ENCODE peak calls at places on chromosomes 13 and 19, in eight cellular contexts. T, D, C, I, L, H, G and J are unnamed samples.

GRCh38 chr19:15790096-15790495 is 2.6 kb downstream of the OR10H5 start:
- DNase-seq in T (no peak), D (no peak), C (no peak), I (no peak), L (no peak), H (no peak), G (no peak), J (no peak)

GRCh38 chr13:47241446-47241845 is 344.6 kb upstream of the HTR2A start:
- DNase-seq in T (no peak), D (no peak), C (no peak), I (peak; percentile 24), L (no peak), H (no peak), G (no peak), J (no peak)

GRCh38 chr13:97108535-97108910 is 113.6 kb upstream of the MBNL2 start:
- DNase-seq in T (no peak), D (no peak), C (peak; percentile 48), I (no peak), L (no peak), H (no peak), G (peak; percentile 67), J (no peak)

GRCh38 chr19:10670187-10670586 is 16.0 kb downstream of the ILF3 start:
- DNase-seq in T (no peak), D (no peak), C (no peak), I (no peak), L (no peak), H (no peak), G (peak; percentile 60), J (no peak)

GRCh38 chr13:99859178-99860177 is 112.1 kb downstream of the ZIC5 start:
- DNase-seq in T (no peak), D (no peak), C (no peak), I (no peak), L (peak; percentile 94), H (no peak), G (no peak), J (peak; percentile 7)

GRCh38 chr19:8257052-8257443 is 47.9 kb downstream of the CERS4 start:
- DNase-seq in T (no peak), D (no peak), C (no peak), I (peak; percentile 81), L (no peak), H (no peak), G (no peak), J (no peak)

GRCh38 chr13:52195052-52195837 is 35.8 kb upstream of the NEK3 start:
- DNase-seq in T (peak; percentile 90), D (peak; percentile 17), C (peak; percentile 77), I (peak; percentile 93), L (peak; percentile 30), H (no peak), G (peak; percentile 75), J (peak; percentile 37)

GRCh38 chr13:111665691-111666095 is 345.3 kb downstream of the TEX29 start:
- DNase-seq in T (no peak), D (no peak), C (no peak), I (no peak), L (no peak), H (no peak), G (no peak), J (no peak)

GRCh38 chr19:3586707-3587346 is 1.5 kb downstream of the GIPC3 start:
- DNase-seq in T (peak; percentile 64), D (no peak), C (no peak), I (no peak), L (no peak), H (no peak), G (no peak), J (no peak)

GRCh38 chr13:90709329-90709728 is 638.2 kb upstream of the MIR17HG start:
- DNase-seq in T (no peak), D (no peak), C (no peak), I (no peak), L (no peak), H (no peak), G (no peak), J (no peak)

GRCh38 chr19:2282062-2282861 is at the start of gene PEAK3:
- DNase-seq in T (peak; percentile 78), D (peak; percentile 73), C (peak; percentile 49), I (peak; percentile 77), L (no peak), H (peak; percentile 61), G (peak; percentile 45), J (no peak)

GRCh38 chr13:61880576-61881283 is 465.1 kb upstream of the PCDH20 start:
- DNase-seq in T (peak; percentile 3), D (peak; percentile 22), C (no peak), I (peak; percentile 84), L (peak; percentile 35), H (peak; percentile 66), G (peak; percentile 6), J (no peak)

GRCh38 chr13:21010621-21011020 is 50.8 kb downstream of the LATS2 start:
- DNase-seq in T (no peak), D (peak; percentile 49), C (no peak), I (peak; percentile 49), L (no peak), H (no peak), G (peak; percentile 39), J (no peak)

GRCh38 chr13:86946734-86947133 is 724.4 kb upstream of the SLITRK5 start:
- DNase-seq in T (no peak), D (no peak), C (no peak), I (peak; percentile 44), L (peak; percentile 7), H (no peak), G (no peak), J (no peak)

GRCh38 chr19:55344444-55344843 is 4.8 kb downstream of the KMT5C start:
- DNase-seq in T (no peak), D (no peak), C (no peak), I (no peak), L (no peak), H (no peak), G (no peak), J (no peak)

GRCh38 chr19:45363861-45364459 is 6.4 kb downstream of the ERCC2 start:
- DNase-seq in T (no peak), D (no peak), C (no peak), I (no peak), L (no peak), H (no peak), G (no peak), J (no peak)

GRCh38 chr13:59982631-59983382 is 180.9 kb downstream of the DIAPH3 start:
- DNase-seq in T (no peak), D (peak; percentile 46), C (no peak), I (no peak), L (no peak), H (no peak), G (no peak), J (no peak)
- H3K27ac ChIP-seq in T (no peak overlapping the region), D (no peak overlapping the region), C (no peak overlapping the region), I (no peak overlapping the region), L (no peak overlapping the region), H (no peak overlapping the region), G (no peak overlapping the region), J (no peak overlapping the region)

GRCh38 chr13:33232883-33233282 is 52.7 kb downstream of the STARD13 start:
- DNase-seq in T (no peak), D (no peak), C (no peak), I (no peak), L (no peak), H (no peak), G (no peak), J (no peak)

GRCh38 chr13:33229446-33230177 is 55.9 kb downstream of the STARD13 start:
- DNase-seq in T (peak; percentile 30), D (peak; percentile 65), C (no peak), I (no peak), L (no peak), H (no peak), G (no peak), J (no peak)

GRCh38 chr13:33233547-33233946 is 52.0 kb downstream of the STARD13 start:
- DNase-seq in T (peak; percentile 42), D (no peak), C (no peak), I (no peak), L (no peak), H (no peak), G (no peak), J (no peak)

GRCh38 chr13:33230178-33230881 is 55.2 kb downstream of the STARD13 start:
- DNase-seq in T (no peak), D (peak; percentile 78), C (no peak), I (no peak), L (no peak), H (no peak), G (peak; percentile 80), J (no peak)

DNA sequence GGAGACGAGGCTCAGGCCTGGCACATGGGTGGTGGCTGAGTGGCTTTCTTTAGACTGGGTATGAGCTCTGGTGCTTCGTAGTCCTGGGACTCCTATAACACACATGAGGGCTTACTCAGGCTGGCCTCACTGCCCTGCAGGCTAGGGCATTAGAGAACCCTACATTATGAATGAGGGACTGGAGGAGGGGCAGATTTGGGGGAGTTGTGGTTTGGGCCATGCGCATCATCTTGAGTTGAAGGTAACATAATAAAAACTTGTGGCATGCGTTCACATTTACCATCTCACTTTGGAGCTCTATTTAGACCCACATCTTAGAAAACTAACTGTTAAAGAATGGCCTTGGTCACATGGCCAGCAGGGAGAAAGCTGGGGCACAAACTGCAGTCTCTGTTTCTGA is 54.2 kb downstream of the STARD13 start:
- DNase-seq in T (no peak), D (no peak), C (no peak), I (no peak), L (no peak), H (no peak), G (no peak), J (no peak)
- H3K4me1 ChIP-seq in T (peaks cover 54% of the 10 kb centered on the region), D (peaks cover 18% of the 10 kb centered on the region), C (no peaks in the 10 kb centered on the region), I (peaks cover 22% of the 10 kb centered on the region), L (no peaks in the 10 kb centered on the region), H (peaks cover 58% of the 10 kb centered on the region), G (peaks cover 74% of the 10 kb centered on the region), J (no peaks in the 10 kb centered on the region)

GRCh38 chr13:75482820-75483079 is 781 bp upstream of the TBC1D4 start:
- DNase-seq in T (no peak), D (no peak), C (no peak), I (no peak), L (no peak), H (no peak), G (no peak), J (no peak)
- H3K27ac ChIP-seq in T (peak overlapping the region; percentile 86), D (no peak overlapping the region), C (peak overlapping the region; percentile 80), I (peak overlapping the region; percentile 8), L (no peak overlapping the region), H (peak overlapping the region; percentile 88), G (peak overlapping the region; percentile 47), J (no peak overlapping the region)

DNA sequence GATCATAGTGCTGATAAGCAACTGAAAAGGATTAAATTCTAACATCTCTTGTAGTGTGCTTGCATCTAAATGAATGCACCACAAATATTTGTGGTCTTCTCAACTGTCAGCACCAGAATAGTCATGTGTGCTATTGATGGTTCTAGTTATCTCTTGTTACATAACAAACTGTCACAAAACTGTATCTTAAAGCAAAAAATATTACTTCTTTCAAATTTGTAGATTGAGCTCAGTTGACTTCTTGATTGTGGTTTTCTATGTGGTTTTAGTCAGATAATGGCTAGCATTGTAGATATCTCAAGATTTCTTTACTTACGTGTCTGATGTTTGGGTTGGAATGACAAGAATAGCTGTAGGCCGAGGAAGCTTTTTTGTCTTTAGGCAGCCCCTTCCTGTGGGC is 431.3 kb downstream of the SLITRK6 start:
- DNase-seq in T (no peak), D (peak; percentile 55), C (no peak), I (no peak), L (no peak), H (no peak), G (no peak), J (no peak)
- H3K4me1 ChIP-seq in T (no peaks in the 10 kb centered on the region), D (no peaks in the 10 kb centered on the region), C (no peaks in the 10 kb centered on the region), I (no peaks in the 10 kb centered on the region), L (no peaks in the 10 kb centered on the region), H (no peaks in the 10 kb centered on the region), G (no peaks in the 10 kb centered on the region), J (no peaks in the 10 kb centered on the region)